ENCODE peak calls at places on chromosome 18, in eight cellular contexts. One of them, this sample, is unnamed.

GRCh38 chr18:50558948-50559749 is 738 bp upstream of the MAPK4 start:
- DNase-seq in osteocyte: no peak
- DNase-seq in B cell: no peak
- DNase-seq in AG09309: no peak
- DNase-seq in heart left ventricle: no peak
- DNase-seq in activated CD8-positive, alpha-beta T cell treated with anti-CD3 and anti-CD28 coated beads for 36 hours: no peak
- DNase-seq in nephron progenitor cell: no peak
- DNase-seq in colonic mucosa: no peak
- DNase-seq in this sample: no peak

GRCh38 chr18:59787998-59788875 is 91.0 kb upstream of the CCBE1 start:
- DNase-seq in nephron progenitor cell: no peak
- DNase-seq in osteocyte: no peak
- DNase-seq in activated CD8-positive, alpha-beta T cell treated with anti-CD3 and anti-CD28 coated beads for 36 hours: no peak
- DNase-seq in heart left ventricle: no peak
- DNase-seq in AG09309: peak; percentile 46
- DNase-seq in B cell: no peak
- DNase-seq in colonic mucosa: no peak
- DNase-seq in this sample: no peak

GRCh38 chr18:77207540-77207939 is 42.1 kb upstream of the GALR1 start:
- DNase-seq in osteocyte: no peak
- DNase-seq in B cell: peak; percentile 68
- DNase-seq in AG09309: peak; percentile 18
- DNase-seq in nephron progenitor cell: no peak
- DNase-seq in activated CD8-positive, alpha-beta T cell treated with anti-CD3 and anti-CD28 coated beads for 36 hours: peak; percentile 69
- DNase-seq in heart left ventricle: peak; percentile 71
- DNase-seq in colonic mucosa: peak; percentile 54
- DNase-seq in this sample: peak; percentile 16

GRCh38 chr18:63965716-63966330 is 4.1 kb upstream of the SERPINB8 start:
- DNase-seq in osteocyte: no peak
- DNase-seq in activated CD8-positive, alpha-beta T cell treated with anti-CD3 and anti-CD28 coated beads for 36 hours: no peak
- DNase-seq in nephron progenitor cell: no peak
- DNase-seq in colonic mucosa: no peak
- DNase-seq in AG09309: no peak
- DNase-seq in heart left ventricle: no peak
- DNase-seq in B cell: no peak
- DNase-seq in this sample: no peak

GRCh38 chr18:9726936-9727335 is 18.8 kb downstream of the RAB31 start:
- DNase-seq in heart left ventricle: no peak
- DNase-seq in B cell: no peak
- DNase-seq in nephron progenitor cell: no peak
- DNase-seq in AG09309: no peak
- DNase-seq in colonic mucosa: no peak
- DNase-seq in osteocyte: no peak
- DNase-seq in activated CD8-positive, alpha-beta T cell treated with anti-CD3 and anti-CD28 coated beads for 36 hours: no peak
- DNase-seq in this sample: no peak

GRCh38 chr18:6557470-6558245 is 142.9 kb upstream of the L3MBTL4 start:
- DNase-seq in osteocyte: no peak
- DNase-seq in activated CD8-positive, alpha-beta T cell treated with anti-CD3 and anti-CD28 coated beads for 36 hours: no peak
- DNase-seq in B cell: no peak
- DNase-seq in heart left ventricle: no peak
- DNase-seq in nephron progenitor cell: peak; percentile 16
- DNase-seq in AG09309: no peak
- DNase-seq in colonic mucosa: no peak
- DNase-seq in this sample: no peak

GRCh38 chr18:56269958-56270357 is 368.4 kb downstream of the TXNL1 start:
- DNase-seq in osteocyte: no peak
- DNase-seq in colonic mucosa: no peak
- DNase-seq in nephron progenitor cell: no peak
- DNase-seq in heart left ventricle: no peak
- DNase-seq in AG09309: no peak
- DNase-seq in B cell: no peak
- DNase-seq in activated CD8-positive, alpha-beta T cell treated with anti-CD3 and anti-CD28 coated beads for 36 hours: no peak
- DNase-seq in this sample: no peak

GRCh38 chr18:44507729-44508325 is 172.9 kb upstream of the SETBP1 start:
- DNase-seq in colonic mucosa: no peak
- DNase-seq in B cell: peak; percentile 29
- DNase-seq in nephron progenitor cell: no peak
- DNase-seq in AG09309: no peak
- DNase-seq in heart left ventricle: peak; percentile 37
- DNase-seq in activated CD8-positive, alpha-beta T cell treated with anti-CD3 and anti-CD28 coated beads for 36 hours: peak; percentile 49
- DNase-seq in osteocyte: no peak
- DNase-seq in this sample: peak; percentile 1

GRCh38 chr18:63975632-63976031 is 5.8 kb downstream of the SERPINB8 start:
- DNase-seq in activated CD8-positive, alpha-beta T cell treated with anti-CD3 and anti-CD28 coated beads for 36 hours: no peak
- DNase-seq in nephron progenitor cell: no peak
- DNase-seq in colonic mucosa: no peak
- DNase-seq in osteocyte: no peak
- DNase-seq in B cell: no peak
- DNase-seq in heart left ventricle: no peak
- DNase-seq in AG09309: no peak
- DNase-seq in this sample: no peak

GRCh38 chr18:13577091-13577697 is 149.2 kb downstream of the FAM210A start:
- DNase-seq in AG09309: peak; percentile 24
- DNase-seq in colonic mucosa: no peak
- DNase-seq in activated CD8-positive, alpha-beta T cell treated with anti-CD3 and anti-CD28 coated beads for 36 hours: peak; percentile 75
- DNase-seq in nephron progenitor cell: no peak
- DNase-seq in heart left ventricle: no peak
- DNase-seq in osteocyte: peak; percentile 42
- DNase-seq in B cell: peak; percentile 39
- DNase-seq in this sample: no peak

GRCh38 chr18:55907352-55908045 is 319.5 kb upstream of the TCF4 start:
- DNase-seq in colonic mucosa: no peak
- DNase-seq in B cell: no peak
- DNase-seq in heart left ventricle: peak; percentile 47
- DNase-seq in nephron progenitor cell: no peak
- DNase-seq in osteocyte: no peak
- DNase-seq in activated CD8-positive, alpha-beta T cell treated with anti-CD3 and anti-CD28 coated beads for 36 hours: no peak
- DNase-seq in AG09309: no peak
- DNase-seq in this sample: no peak

GRCh38 chr18:65523461-65523860 is 227.4 kb upstream of the CDH7 start:
- DNase-seq in heart left ventricle: no peak
- DNase-seq in AG09309: no peak
- DNase-seq in activated CD8-positive, alpha-beta T cell treated with anti-CD3 and anti-CD28 coated beads for 36 hours: no peak
- DNase-seq in osteocyte: no peak
- DNase-seq in colonic mucosa: no peak
- DNase-seq in B cell: no peak
- DNase-seq in nephron progenitor cell: no peak
- DNase-seq in this sample: no peak

GRCh38 chr18:56919190-56919589 is 227.7 kb upstream of the BOD1L2 start:
- DNase-seq in AG09309: no peak
- DNase-seq in B cell: no peak
- DNase-seq in activated CD8-positive, alpha-beta T cell treated with anti-CD3 and anti-CD28 coated beads for 36 hours: no peak
- DNase-seq in colonic mucosa: no peak
- DNase-seq in heart left ventricle: no peak
- DNase-seq in nephron progenitor cell: no peak
- DNase-seq in osteocyte: no peak
- DNase-seq in this sample: no peak

GRCh38 chr18:70197042-70197441 is 8.4 kb downstream of the RTTN start:
- DNase-seq in nephron progenitor cell: no peak
- DNase-seq in osteocyte: no peak
- DNase-seq in colonic mucosa: no peak
- DNase-seq in heart left ventricle: no peak
- DNase-seq in B cell: no peak
- DNase-seq in AG09309: peak; percentile 23
- DNase-seq in activated CD8-positive, alpha-beta T cell treated with anti-CD3 and anti-CD28 coated beads for 36 hours: no peak
- DNase-seq in this sample: no peak

GRCh38 chr18:11937874-11938478 is 29.9 kb upstream of the MPPE1 start:
- DNase-seq in nephron progenitor cell: peak; percentile 79
- DNase-seq in colonic mucosa: peak; percentile 87
- DNase-seq in AG09309: no peak
- DNase-seq in heart left ventricle: peak; percentile 77
- DNase-seq in osteocyte: peak; percentile 86
- DNase-seq in B cell: peak; percentile 74
- DNase-seq in activated CD8-positive, alpha-beta T cell treated with anti-CD3 and anti-CD28 coated beads for 36 hours: peak; percentile 89
- DNase-seq in this sample: peak; percentile 75

GRCh38 chr18:44592639-44593038 is 88.0 kb upstream of the SETBP1 start:
- DNase-seq in activated CD8-positive, alpha-beta T cell treated with anti-CD3 and anti-CD28 coated beads for 36 hours: no peak
- DNase-seq in nephron progenitor cell: no peak
- DNase-seq in B cell: no peak
- DNase-seq in osteocyte: no peak
- DNase-seq in heart left ventricle: no peak
- DNase-seq in AG09309: no peak
- DNase-seq in colonic mucosa: no peak
- DNase-seq in this sample: no peak

GRCh38 chr18:13915973-13916372 is 637 bp upstream of the MC2R start:
- DNase-seq in nephron progenitor cell: no peak
- DNase-seq in colonic mucosa: no peak
- DNase-seq in activated CD8-positive, alpha-beta T cell treated with anti-CD3 and anti-CD28 coated beads for 36 hours: no peak
- DNase-seq in heart left ventricle: peak; percentile 42
- DNase-seq in B cell: no peak
- DNase-seq in AG09309: no peak
- DNase-seq in osteocyte: no peak
- DNase-seq in this sample: no peak

GRCh38 chr18:64663086-64663485 is 514.2 kb upstream of the LINC00305 start:
- DNase-seq in heart left ventricle: no peak
- DNase-seq in AG09309: no peak
- DNase-seq in colonic mucosa: no peak
- DNase-seq in nephron progenitor cell: no peak
- DNase-seq in B cell: no peak
- DNase-seq in osteocyte: no peak
- DNase-seq in activated CD8-positive, alpha-beta T cell treated with anti-CD3 and anti-CD28 coated beads for 36 hours: no peak
- DNase-seq in this sample: no peak

GRCh38 chr18:42053188-42053781 is 98.3 kb downstream of the PIK3C3 start:
- DNase-seq in colonic mucosa: peak; percentile 50
- DNase-seq in AG09309: no peak
- DNase-seq in heart left ventricle: peak; percentile 33
- DNase-seq in nephron progenitor cell: peak; percentile 74
- DNase-seq in osteocyte: no peak
- DNase-seq in B cell: peak; percentile 22
- DNase-seq in activated CD8-positive, alpha-beta T cell treated with anti-CD3 and anti-CD28 coated beads for 36 hours: peak; percentile 58
- DNase-seq in this sample: peak; percentile 44
- TF ChIP-seq CTCF in colonic mucosa: peak; percentile 71
- TF ChIP-seq CTCF in AG09309: peak; percentile 76
- TF ChIP-seq CTCF in heart left ventricle: peak; percentile 80
- TF ChIP-seq CTCF in nephron progenitor cell: peak; percentile 89
- TF ChIP-seq CTCF in osteocyte: peak; percentile 89
- TF ChIP-seq CTCF in B cell: peak; percentile 99
- TF ChIP-seq CTCF in activated CD8-positive, alpha-beta T cell treated with anti-CD3 and anti-CD28 coated beads for 36 hours: peak; percentile 96
- TF ChIP-seq CTCF in this sample: peak; percentile 84

DNA sequence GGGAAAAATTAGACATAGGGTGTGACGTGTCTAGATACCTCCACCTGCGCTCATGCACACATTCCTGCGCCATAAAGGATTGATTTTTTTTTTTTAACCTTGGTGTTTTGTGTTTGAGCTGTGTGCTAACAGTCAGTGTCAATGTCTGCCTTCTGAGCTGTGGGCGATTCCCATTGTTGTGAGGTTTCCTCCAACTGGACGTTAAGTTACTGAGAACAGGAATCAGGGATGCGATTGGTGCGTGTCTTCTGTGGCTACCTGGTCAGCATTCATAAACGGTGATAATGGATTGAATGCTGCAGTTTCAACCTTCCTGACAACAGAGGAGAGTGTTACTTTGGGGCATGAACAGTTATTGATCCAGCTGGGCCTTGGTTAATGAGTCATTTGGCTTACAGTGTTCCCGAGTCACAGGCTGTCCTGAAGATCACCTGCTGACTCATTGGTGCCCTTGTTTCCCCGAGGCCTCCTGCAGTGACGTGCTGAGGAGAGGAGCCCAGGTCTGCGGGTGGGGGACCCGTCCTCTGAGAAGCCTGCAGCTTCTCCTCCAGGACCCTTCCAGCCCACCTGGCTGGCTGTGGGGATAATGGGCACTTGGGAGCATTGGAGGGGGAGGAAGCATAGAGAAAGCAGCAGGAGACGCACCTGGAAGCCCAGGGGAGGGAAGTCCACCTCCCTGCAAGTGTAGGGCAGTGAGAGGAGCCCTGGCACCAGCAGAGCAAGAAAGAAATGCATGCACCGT is 25.8 kb upstream of the CABYR start:
- DNase-seq in heart left ventricle: no peak
- DNase-seq in B cell: no peak
- DNase-seq in osteocyte: no peak
- DNase-seq in AG09309: no peak
- DNase-seq in activated CD8-positive, alpha-beta T cell treated with anti-CD3 and anti-CD28 coated beads for 36 hours: no peak
- DNase-seq in nephron progenitor cell: no peak
- DNase-seq in colonic mucosa: no peak
- DNase-seq in this sample: no peak
- TF ChIP-seq CTCF in heart left ventricle: no peak
- TF ChIP-seq CTCF in B cell: no peak
- TF ChIP-seq CTCF in osteocyte: no peak
- TF ChIP-seq CTCF in AG09309: no peak
- TF ChIP-seq CTCF in activated CD8-positive, alpha-beta T cell treated with anti-CD3 and anti-CD28 coated beads for 36 hours: no peak
- TF ChIP-seq CTCF in nephron progenitor cell: no peak
- TF ChIP-seq CTCF in colonic mucosa: no peak
- TF ChIP-seq CTCF in this sample: no peak

DNA sequence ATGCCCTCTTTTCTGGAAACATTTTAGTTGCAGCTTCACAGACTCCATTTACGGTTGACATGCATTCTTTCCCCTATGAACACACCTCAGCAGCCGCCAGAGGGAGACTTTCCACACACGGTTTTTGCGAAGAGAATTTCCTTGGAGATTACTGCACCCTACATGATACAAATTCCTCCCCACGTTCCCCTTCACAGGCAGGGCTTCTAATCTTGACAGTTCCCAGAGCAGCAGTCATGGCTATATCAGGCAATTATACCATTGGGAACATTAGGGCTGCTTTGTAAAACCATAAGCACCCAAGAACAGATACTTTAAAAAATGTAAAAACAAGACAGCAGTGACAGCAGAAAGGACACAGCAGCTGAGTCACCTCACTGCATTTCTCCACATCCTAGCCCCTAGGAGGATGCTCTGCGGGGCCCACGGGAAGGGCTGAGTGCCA is 253.8 kb downstream of the TGIF1 start:
- DNase-seq in osteocyte: no peak
- DNase-seq in activated CD8-positive, alpha-beta T cell treated with anti-CD3 and anti-CD28 coated beads for 36 hours: peak; percentile 45
- DNase-seq in nephron progenitor cell: peak; percentile 64
- DNase-seq in AG09309: peak; percentile 11
- DNase-seq in colonic mucosa: peak; percentile 76
- DNase-seq in heart left ventricle: peak; percentile 70
- DNase-seq in B cell: no peak
- DNase-seq in this sample: peak; percentile 65
- TF ChIP-seq CTCF in osteocyte: peak; percentile 77
- TF ChIP-seq CTCF in activated CD8-positive, alpha-beta T cell treated with anti-CD3 and anti-CD28 coated beads for 36 hours: peak; percentile 48
- TF ChIP-seq CTCF in nephron progenitor cell: peak; percentile 71
- TF ChIP-seq CTCF in AG09309: peak; percentile 81
- TF ChIP-seq CTCF in colonic mucosa: peak; percentile 51
- TF ChIP-seq CTCF in heart left ventricle: peak; percentile 67
- TF ChIP-seq CTCF in B cell: peak; percentile 49
- TF ChIP-seq CTCF in this sample: peak; percentile 79

DNA sequence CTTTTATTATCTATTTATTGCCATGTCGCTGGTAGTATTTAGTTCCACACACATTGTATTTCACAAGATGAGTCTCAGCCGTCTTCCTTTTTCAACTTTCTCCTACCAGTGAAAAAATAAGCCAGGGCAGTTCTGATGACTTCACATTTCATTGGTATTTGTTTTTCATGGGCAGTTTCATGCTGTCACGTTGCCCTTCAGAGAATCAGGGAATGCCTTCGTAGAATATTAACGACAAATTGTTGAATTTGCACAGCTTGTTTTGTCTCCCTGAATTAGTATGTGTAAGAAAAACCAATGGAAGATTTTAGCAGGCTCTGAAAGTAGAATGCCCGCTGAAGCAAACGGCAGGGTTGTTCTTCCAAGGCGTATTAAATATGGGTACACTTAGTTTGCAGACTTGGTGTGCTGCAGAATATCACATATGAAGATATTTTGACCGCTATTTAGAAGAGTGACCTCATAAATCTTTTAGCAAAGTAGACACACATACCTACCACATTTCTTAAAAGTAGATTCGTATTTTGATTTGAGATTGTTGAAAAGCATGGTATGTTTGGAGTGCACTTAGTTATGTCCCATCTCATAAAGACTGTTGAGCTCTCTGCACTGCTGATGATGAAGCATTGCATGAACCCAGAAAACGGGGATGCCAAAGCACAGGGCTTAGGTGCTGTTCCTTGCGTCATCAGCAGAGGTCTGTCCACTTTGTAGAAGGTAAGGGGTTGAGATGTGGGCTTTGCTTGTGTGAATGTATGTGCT is 2.9 kb downstream of the NEDD4L start:
- DNase-seq in heart left ventricle: no peak
- DNase-seq in activated CD8-positive, alpha-beta T cell treated with anti-CD3 and anti-CD28 coated beads for 36 hours: no peak
- DNase-seq in nephron progenitor cell: no peak
- DNase-seq in B cell: no peak
- DNase-seq in osteocyte: no peak
- DNase-seq in colonic mucosa: no peak
- DNase-seq in AG09309: no peak
- DNase-seq in this sample: no peak
- TF ChIP-seq CTCF in heart left ventricle: no peak
- TF ChIP-seq CTCF in activated CD8-positive, alpha-beta T cell treated with anti-CD3 and anti-CD28 coated beads for 36 hours: no peak
- TF ChIP-seq CTCF in nephron progenitor cell: no peak
- TF ChIP-seq CTCF in B cell: no peak
- TF ChIP-seq CTCF in osteocyte: no peak
- TF ChIP-seq CTCF in colonic mucosa: no peak
- TF ChIP-seq CTCF in AG09309: no peak
- TF ChIP-seq CTCF in this sample: no peak

This sample was measured in OCI-LY7.